ENCODE peak calls at places on chromosome 5, in eight cellular contexts. W is suprapubic skin, Y is GM12878, X is SK-N-SH, G is ovary, L is tibial nerve, F is transverse colon, D is K562. E is an unnamed sample.

GRCh38 chr5:78458843-78459242 is 98.4 kb downstream of the SCAMP1 start:
- DNase-seq in W (no peak), Y (no peak), X (no peak), G (no peak), L (no peak), F (no peak), D (no peak), E (no peak)

GRCh38 chr5:35788724-35789123 is 68.0 kb upstream of the IL7R start:
- DNase-seq in W (no peak), Y (no peak), X (no peak), G (no peak), L (no peak), F (no peak), D (no peak), E (no peak)

GRCh38 chr5:5017827-5018559 is 122.1 kb upstream of the ADAMTS16 start:
- DNase-seq in W (no peak), Y (no peak), X (no peak), G (no peak), L (no peak), F (no peak), D (no peak), E (no peak)

GRCh38 chr5:87949665-87950640 is 318.7 kb downstream of the TMEM161B start:
- DNase-seq in W (no peak), Y (no peak), X (no peak), G (no peak), L (no peak), F (no peak), D (no peak), E (no peak)

GRCh38 chr5:65157906-65158603 is 323.7 kb downstream of the ADAMTS6 start:
- DNase-seq in W (no peak), Y (no peak), X (no peak), G (no peak), L (no peak), F (peak), D (no peak), E (no peak)

GRCh38 chr5:63697811-63698210 is 264.4 kb downstream of the HTR1A start:
- DNase-seq in W (no peak), Y (no peak), X (no peak), G (no peak), L (no peak), F (no peak), D (no peak), E (no peak)

GRCh38 chr5:16659536-16659935 is 42.7 kb upstream of the RETREG1 start:
- DNase-seq in W (no peak), Y (no peak), X (no peak), G (no peak), L (no peak), F (no peak), D (no peak), E (no peak)

GRCh38 chr5:15993334-15993733 is 186.3 kb downstream of the MARCHF11 start:
- DNase-seq in W (no peak), Y (no peak), X (no peak), G (no peak), L (no peak), F (no peak), D (no peak), E (no peak)

GRCh38 chr5:37876245-37876644 is 36.4 kb upstream of the GDNF start:
- DNase-seq in W (no peak), Y (no peak), X (no peak), G (no peak), L (no peak), F (no peak), D (no peak), E (no peak)

GRCh38 chr5:56951131-56951945 is 585 bp downstream of the MIER3 start:
- DNase-seq in W (peak), Y (no peak), X (peak), G (peak), L (no peak), F (peak), D (peak), E (peak)

GRCh38 chr5:139633295-139634027 is 14.7 kb upstream of the CXXC5 start:
- DNase-seq in W (peak), Y (no peak), X (peak), G (peak), L (no peak), F (peak), D (peak), E (peak)

GRCh38 chr5:33975846-33976245 is 8.6 kb downstream of the SLC45A2 start:
- DNase-seq in W (no peak), Y (no peak), X (no peak), G (no peak), L (no peak), F (no peak), D (no peak), E (no peak)

GRCh38 chr5:141508808-141509611 is 20.1 kb downstream of the PCDHGC5 start:
- DNase-seq in W (peak), Y (no peak), X (peak), G (peak), L (peak), F (peak), D (no peak), E (peak)

GRCh38 chr5:95704150-95704549 is 21.4 kb upstream of the SPATA9 start:
- DNase-seq in W (no peak), Y (no peak), X (no peak), G (no peak), L (no peak), F (no peak), D (no peak), E (no peak)

GRCh38 chr5:154241021-154241420 is 50.5 kb downstream of the GALNT10 start:
- DNase-seq in W (no peak), Y (no peak), X (no peak), G (no peak), L (no peak), F (no peak), D (no peak), E (no peak)

GRCh38 chr5:148913985-148914421 is 87.6 kb downstream of the ADRB2 start:
- DNase-seq in W (no peak), Y (no peak), X (no peak), G (no peak), L (no peak), F (no peak), D (no peak), E (no peak)

GRCh38 chr5:122473941-122474340 is 161.9 kb downstream of the SNCAIP start:
- DNase-seq in W (no peak), Y (no peak), X (no peak), G (no peak), L (no peak), F (no peak), D (no peak), E (no peak)
- H3K27ac ChIP-seq in W (no peak), Y (no peak), X (no peak), G (no peak), L (no peak), F (no peak), D (no peak), E (no peak)

DNA sequence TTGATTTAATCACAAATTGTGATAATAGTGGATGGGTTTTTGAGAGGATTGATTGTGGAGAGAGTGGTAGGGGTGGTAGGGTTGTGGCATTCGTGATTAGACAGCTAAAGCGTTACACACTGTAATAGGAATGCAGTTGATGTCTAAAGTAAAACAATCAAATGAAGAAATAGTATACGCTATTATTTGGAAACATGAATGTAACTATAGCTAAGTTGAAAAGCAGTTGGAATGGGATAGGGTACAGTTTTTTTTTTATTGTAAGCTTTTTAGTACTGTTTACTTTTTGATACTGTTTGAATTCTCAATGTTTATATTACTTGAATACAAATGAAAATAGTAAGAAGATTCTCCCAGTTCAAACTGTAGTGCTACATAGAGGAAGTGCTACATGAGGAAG is 51.8 kb downstream of the RANBP17 start:
- DNase-seq in W (no peak), Y (no peak), X (no peak), G (no peak), L (no peak), F (no peak), D (no peak), E (no peak)
- TF ChIP-seq EP300 in W (no peak), Y (no peak), X (no peak), G (no peak), L (no peak), F (no peak), D (no peak), E (no peak)

GRCh38 chr5:158942217-158942616 is 157.5 kb downstream of the EBF1 start:
- DNase-seq in W (no peak), Y (no peak), X (no peak), G (no peak), L (no peak), F (no peak), D (no peak), E (no peak)
- H3K27ac ChIP-seq in W (no peak), Y (no peak), X (no peak), G (no peak), L (no peak), F (no peak), D (no peak), E (no peak)

GRCh38 chr5:3343911-3344310 is 251.7 kb upstream of the IRX1 start:
- DNase-seq in W (no peak), Y (no peak), X (no peak), G (no peak), L (no peak), F (no peak), D (no peak), E (peak)
- TF ChIP-seq EP300 in W (no peak), Y (no peak), X (no peak), G (no peak), L (no peak), F (no peak), D (no peak), E (no peak)

DNA sequence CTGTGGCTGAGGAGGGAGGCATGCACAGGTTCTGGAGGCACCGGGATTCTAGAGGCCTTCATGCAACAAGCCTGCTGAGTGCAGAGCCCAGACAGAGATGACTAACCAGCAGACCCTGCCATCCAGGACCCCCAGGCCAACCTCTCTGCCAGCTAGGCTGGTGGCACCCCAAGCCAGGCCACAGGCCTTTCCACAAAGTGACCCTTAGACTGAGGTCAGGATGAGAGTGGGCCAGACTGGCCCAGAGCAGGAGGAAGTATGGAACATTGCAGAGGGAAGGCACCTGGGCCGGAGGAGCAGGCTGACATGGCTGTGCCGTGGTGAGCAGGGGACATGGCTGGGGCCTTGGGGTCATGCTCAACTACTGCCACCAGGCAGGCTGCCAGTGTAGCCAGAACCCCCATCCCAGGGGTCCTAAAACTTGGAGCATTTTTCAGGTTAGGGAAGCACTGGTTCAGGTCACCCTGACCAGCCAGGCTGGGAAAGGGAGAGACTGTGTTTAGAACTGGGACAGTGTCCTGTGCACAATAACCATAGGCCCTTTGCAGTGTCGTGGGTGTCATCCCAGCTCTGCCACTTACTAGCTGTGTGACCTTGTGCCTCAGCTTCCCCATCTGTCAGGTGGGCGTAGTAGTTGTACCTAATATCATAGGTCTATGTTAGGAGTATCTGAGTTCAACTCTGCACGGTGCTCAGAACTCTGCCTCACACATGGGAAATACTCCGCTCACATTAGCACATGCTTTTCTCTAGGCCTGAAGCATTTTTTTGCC is 17.3 kb downstream of the TCF7 start:
- DNase-seq in W (no peak), Y (no peak), X (no peak), G (no peak), L (no peak), F (no peak), D (no peak), E (no peak)
- H3K27ac ChIP-seq in W (no peak), Y (peak), X (peak), G (no peak), L (peak), F (no peak), D (no peak), E (no peak)

GRCh38 chr5:31106742-31107546 is 86.5 kb upstream of the CDH6 start:
- DNase-seq in W (no peak), Y (no peak), X (no peak), G (no peak), L (no peak), F (no peak), D (no peak), E (no peak)
- TF ChIP-seq EP300 in W (no peak), Y (no peak), X (no peak), G (no peak), L (no peak), F (no peak), D (no peak), E (no peak)

DNA sequence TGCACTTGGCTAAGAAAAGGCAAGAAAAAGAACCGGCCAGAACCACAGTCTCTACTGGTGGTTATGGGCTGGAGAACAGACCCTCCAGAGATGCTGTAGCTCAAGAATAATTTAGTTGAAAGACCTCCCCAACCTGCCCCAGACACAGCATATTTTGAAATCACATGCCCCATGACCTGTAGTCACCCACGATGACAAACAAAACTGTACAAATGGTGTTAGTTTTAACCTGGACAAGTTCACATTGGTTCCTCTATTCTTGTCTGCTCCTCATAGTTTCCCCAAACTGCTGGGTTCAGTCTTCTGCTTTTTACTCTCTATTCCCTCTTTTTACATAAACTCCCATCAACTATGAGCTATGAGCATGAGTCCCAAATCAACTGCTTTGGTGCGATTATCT is 365.3 kb upstream of the CLINT1 start:
- DNase-seq in W (no peak), Y (no peak), X (no peak), G (no peak), L (no peak), F (no peak), D (no peak), E (no peak)
- H3K27ac ChIP-seq in W (no peak), Y (no peak), X (no peak), G (no peak), L (no peak), F (no peak), D (no peak), E (no peak)